ENCODE peak calls at places on chromosomes 2 and 18, in eight cellular contexts. Y is adrenal gland, S is body of pancreas, R is A549, I is HCT116, T is IMR-90, U is HepG2, W is prostate gland. J is an unnamed sample.

GRCh38 chr2:231133365-231134114 is 8.7 kb upstream of the HTR2B start:
- DNase-seq in W (no peak), Y (no peak), U (peak; percentile 27), R (no peak), S (no peak), T (peak; percentile 58), I (no peak), J (no peak)

GRCh38 chr2:121038831-121039230 is 246.2 kb downstream of the TFCP2L1 start:
- DNase-seq in Y (peak; percentile 53), S (peak; percentile 90), U (no peak), T (no peak), I (no peak), W (peak; percentile 28), R (peak; percentile 42), J (no peak)

GRCh38 chr2:200369886-200370285 is 63.4 kb downstream of the SPATS2L start:
- DNase-seq in T (no peak), S (no peak), U (no peak), I (no peak), R (no peak), Y (no peak), W (no peak), J (no peak)

GRCh38 chr2:71702071-71702970 is 249.0 kb downstream of the DYSF start:
- DNase-seq in U (no peak), W (no peak), R (no peak), T (no peak), S (no peak), I (no peak), Y (no peak), J (no peak)

GRCh38 chr2:18232731-18233438 is 327.6 kb downstream of the RDH14 start:
- DNase-seq in W (no peak), Y (no peak), I (no peak), T (peak; percentile 2), R (peak; percentile 44), S (no peak), U (peak; percentile 35), J (no peak)

GRCh38 chr2:193549661-193550060 is 1354.9 kb upstream of the TMEFF2 start:
- DNase-seq in I (no peak), S (no peak), R (no peak), T (no peak), Y (no peak), U (no peak), W (no peak), J (no peak)

GRCh38 chr18:56884511-56884910 is 233.4 kb downstream of the WDR7 start:
- DNase-seq in U (no peak), T (no peak), W (no peak), I (no peak), S (no peak), Y (no peak), R (no peak), J (no peak)

GRCh38 chr18:5144629-5145028 is 52.4 kb downstream of the AKAIN1 start:
- DNase-seq in Y (no peak), S (no peak), I (no peak), U (no peak), R (no peak), W (no peak), T (no peak), J (no peak)

GRCh38 chr2:54579682-54580349 is 123.7 kb downstream of the SPTBN1 start:
- DNase-seq in Y (no peak), I (no peak), R (peak; percentile 82), T (no peak), U (peak; percentile 97), W (peak; percentile 27), S (no peak), J (no peak)
- TF ChIP-seq POLR2A in Y (no peak), I (no peak), R (no peak), T (no peak), U (no peak), W (no peak), S (no peak), J (no peak)

DNA sequence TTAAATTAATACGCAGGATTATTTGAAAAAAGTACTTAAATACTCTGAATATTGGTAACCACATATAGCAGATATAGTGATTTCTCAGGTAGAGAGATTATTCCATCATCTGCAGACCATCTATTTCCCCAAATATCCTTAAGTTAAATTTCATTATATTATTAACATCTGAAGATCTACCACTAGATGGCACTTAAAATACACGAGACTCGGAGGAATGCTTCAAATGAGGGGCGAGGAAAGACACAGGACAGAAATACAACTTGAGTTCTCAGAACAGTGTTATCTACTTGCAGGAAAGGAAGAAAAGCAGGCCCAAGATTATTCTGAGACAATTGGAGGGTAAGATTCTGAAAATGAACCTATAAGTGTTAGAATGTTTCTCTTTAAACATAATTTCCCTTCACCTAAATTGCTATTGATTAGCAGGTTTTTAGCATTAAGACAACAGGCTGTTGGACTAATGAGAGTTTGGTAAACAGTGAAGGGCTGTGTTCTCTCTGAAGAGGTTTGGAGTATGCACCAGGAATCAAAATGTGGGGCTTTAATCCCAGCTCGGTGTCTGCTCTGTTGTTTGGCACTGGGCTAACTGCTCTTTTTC is 76.9 kb upstream of the GCFC2 start:
- DNase-seq in U (peak; percentile 44), T (peak; percentile 29), S (no peak), I (peak; percentile 10), Y (no peak), W (no peak), R (peak; percentile 47), J (no peak)
- TF ChIP-seq CTCF in U (peak; percentile 70), T (peak; percentile 56), S (peak; percentile 44), I (peak; percentile 13), Y (peak; percentile 51), W (peak; percentile 42), R (peak; percentile 69), J (no peak)

GRCh38 chr2:65390134-65390533 is 42.3 kb downstream of the SPRED2 start:
- DNase-seq in W (no peak), R (no peak), I (no peak), U (no peak), Y (no peak), T (no peak), S (no peak), J (no peak)
- H3K4me3 ChIP-seq in W (no peak overlapping the region), R (no peak overlapping the region), I (no peak overlapping the region), U (no peak overlapping the region), Y (no peak overlapping the region), T (no peak overlapping the region), S (no peak overlapping the region), J (no peak overlapping the region)

GRCh38 chr18:21612125-21613100 is at the start of gene SNRPD1:
- DNase-seq in S (peak; percentile 84), W (peak; percentile 72), R (peak; percentile 92), I (peak; percentile 83), T (peak; percentile 90), U (peak; percentile 86), Y (peak; percentile 83), J (peak; percentile 95)
- TF ChIP-seq POLR2A in S (peak; percentile 7), W (peak; percentile 34), R (peak; percentile 68), I (peak; percentile 86), T (peak; percentile 92), U (peak; percentile 89), Y (peak; percentile 19), J (no peak)

DNA sequence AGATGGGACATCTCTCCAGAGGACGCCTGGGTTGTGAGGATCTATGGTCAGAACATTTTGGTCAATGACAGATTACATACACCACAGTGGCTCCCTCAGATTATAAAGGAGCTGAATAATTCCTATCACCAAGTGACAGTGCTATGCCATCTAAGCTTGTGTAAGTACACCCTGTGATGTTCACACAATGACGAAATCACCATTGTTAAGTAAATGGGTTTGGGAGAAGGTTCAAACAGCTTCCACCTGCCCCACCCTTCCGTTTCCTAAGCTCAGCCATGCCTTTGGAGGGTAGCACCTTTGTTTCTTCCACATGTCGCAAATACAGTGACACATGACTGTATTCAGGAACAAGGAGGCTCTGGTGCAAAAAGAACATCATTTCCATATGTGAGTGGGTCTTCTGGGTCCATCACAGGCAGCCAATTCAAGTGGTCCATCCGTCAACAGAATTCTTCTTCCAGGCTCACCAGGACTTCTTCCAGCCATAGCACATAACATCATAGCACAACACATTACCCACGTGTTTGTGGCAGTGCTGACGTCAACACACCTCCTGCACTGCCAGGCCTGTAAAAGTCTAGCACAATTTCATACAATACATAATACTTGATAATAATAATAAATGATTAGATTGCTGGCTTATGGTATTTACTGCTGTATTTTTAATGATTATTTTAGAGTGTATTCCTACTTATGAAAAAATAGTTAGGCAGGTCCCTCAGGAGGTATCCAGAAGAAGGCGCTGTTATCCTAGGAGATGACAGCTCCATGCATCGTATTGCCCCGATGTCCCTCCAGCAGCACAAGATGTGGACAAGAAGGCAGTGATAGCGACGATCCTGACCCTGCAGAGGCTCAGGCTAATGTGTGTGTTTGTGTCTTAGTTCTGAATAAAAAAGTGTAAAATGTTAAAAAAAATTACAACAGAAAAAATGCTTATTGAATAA is 264.8 kb downstream of the ANAPC1 start:
- DNase-seq in W (no peak), S (no peak), U (peak; percentile 82), T (no peak), R (peak; percentile 23), Y (no peak), I (peak; percentile 21), J (no peak)
- TF ChIP-seq CTCF in W (no peak), S (no peak), U (peak; percentile 39), T (no peak), R (peak; percentile 32), Y (no peak), I (peak; percentile 75), J (no peak)

DNA sequence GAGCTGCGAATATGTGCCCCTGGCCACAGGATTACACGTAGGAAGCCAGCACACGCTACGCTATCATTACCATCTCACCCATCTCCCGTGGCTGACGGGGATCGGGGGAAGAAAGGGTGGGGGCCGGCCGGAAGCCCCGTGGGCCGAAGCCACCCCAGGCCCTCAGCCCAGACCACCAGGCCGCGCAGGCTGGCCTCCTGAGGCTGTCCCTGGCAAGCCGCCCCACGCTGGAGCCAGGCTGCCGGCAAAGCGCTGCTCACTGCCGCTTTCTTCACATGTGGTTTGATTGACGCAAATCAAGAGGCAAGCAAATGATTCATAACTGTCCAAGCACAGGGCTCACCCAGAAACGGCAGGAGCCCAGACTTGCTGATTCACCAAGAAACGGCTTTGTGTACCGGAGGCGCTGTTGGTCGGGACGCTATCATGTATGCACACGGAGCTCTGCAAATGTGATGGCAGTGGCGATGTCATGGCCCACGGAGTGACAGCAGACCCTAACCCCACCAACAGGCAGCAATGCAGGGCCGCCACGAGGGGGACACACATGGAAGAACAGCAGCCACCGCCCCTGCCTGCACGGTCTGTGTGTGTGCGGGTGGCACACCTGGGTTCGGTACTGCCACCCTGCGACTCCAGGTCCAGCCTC is 125.7 kb downstream of the HDAC4 start:
- DNase-seq in T (peak; percentile 98), S (peak; percentile 41), Y (peak; percentile 84), R (peak; percentile 97), I (peak; percentile 97), U (no peak), W (peak; percentile 47), J (peak; percentile 98)
- H3K4me3 ChIP-seq in T (no peak overlapping the region), S (no peak overlapping the region), Y (peak overlapping the region; percentile 30), R (peak overlapping the region; percentile 42), I (peak overlapping the region; percentile 59), U (no peak overlapping the region), W (no peak overlapping the region), J (no peak overlapping the region)

DNA sequence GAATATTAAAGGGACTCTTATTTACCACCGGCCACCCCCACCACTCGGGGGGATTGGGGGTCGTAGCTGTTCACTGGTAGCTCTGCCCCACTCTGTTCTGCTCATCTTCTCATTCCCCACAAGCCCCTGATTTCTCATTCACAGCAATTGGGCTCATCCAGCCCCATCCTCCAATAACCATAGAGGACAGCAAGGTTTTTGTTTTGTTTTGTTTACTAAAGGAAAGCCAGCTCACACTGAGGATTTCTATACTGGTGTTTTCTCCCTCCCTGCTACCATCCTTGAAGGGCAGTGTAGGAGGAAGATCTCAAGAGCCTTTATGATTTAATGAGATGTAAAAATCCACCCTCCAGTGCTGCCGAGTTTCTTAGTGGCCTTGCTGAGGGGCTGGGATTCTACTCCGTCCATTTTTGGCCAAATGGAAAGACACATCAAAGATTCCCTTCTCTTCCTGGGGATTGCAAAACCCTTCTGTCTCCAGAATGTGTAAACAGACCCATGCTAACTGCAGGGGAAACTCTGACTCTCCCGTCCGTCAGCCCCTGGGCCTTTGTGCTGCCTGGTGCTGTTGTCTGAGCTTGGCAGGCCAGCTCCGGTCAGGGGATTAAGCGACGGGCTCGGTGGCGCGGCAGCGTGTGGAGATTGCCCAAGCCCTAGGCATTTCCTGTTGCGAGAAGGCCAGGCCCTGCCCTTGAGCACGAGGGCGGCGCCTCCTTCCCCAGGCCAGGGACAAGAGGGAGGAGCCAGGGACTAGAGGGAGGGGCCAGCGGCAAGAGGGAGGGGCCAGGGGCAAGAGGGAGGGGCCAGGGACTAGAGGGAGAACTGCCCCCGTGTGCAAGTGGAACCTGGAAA is 165.0 kb downstream of the ANTXR1 start:
- DNase-seq in Y (peak; percentile 94), U (peak; percentile 99), R (peak; percentile 93), I (peak; percentile 75), S (peak; percentile 68), W (peak; percentile 33), T (peak; percentile 92), J (peak; percentile 92)
- TF ChIP-seq POLR2A in Y (peak; percentile 67), U (peak; percentile 85), R (no peak), I (no peak), S (no peak), W (no peak), T (peak; percentile 75), J (no peak)

J was measured in lower leg skin.